ENCODE peak calls at places on chromosomes 11 and 22, in eight cellular contexts. N is foreskin fibroblast, O is right atrium auricular region, I is body of pancreas, P is esophagus squamous epithelium, E is HFFc6, U is transverse colon, J is GM06990. D is an unnamed sample.

GRCh38 chr11:112346586-112346985 is 85.9 kb upstream of the PLET1 start:
- DNase-seq in U (no peak), P (no peak), J (no peak), E (no peak), N (no peak), O (no peak), I (no peak), D (no peak)

GRCh38 chr22:41480397-41480735 is 11.4 kb downstream of the ACO2 start:
- DNase-seq in O (no peak), U (no peak), I (no peak), P (no peak), E (peak), J (no peak), N (peak), D (no peak)

GRCh38 chr11:28793282-28793738 is 685.1 kb downstream of the METTL15 start:
- DNase-seq in E (no peak), U (no peak), O (no peak), J (no peak), P (no peak), I (no peak), N (no peak), D (no peak)

GRCh38 chr11:134612416-134613030 is 200.5 kb upstream of the B3GAT1 start:
- DNase-seq in J (no peak), P (no peak), O (peak), E (no peak), N (no peak), I (no peak), U (no peak), D (no peak)

GRCh38 chr11:88206746-88207145 is 31.5 kb upstream of the RAB38 start:
- DNase-seq in P (no peak), J (no peak), O (no peak), U (no peak), E (no peak), I (no peak), N (peak), D (no peak)

GRCh38 chr11:61273151-61274078 is 21.7 kb downstream of the VWCE start:
- DNase-seq in U (peak), P (no peak), E (no peak), J (no peak), I (no peak), N (no peak), O (no peak), D (no peak)

GRCh38 chr11:134164490-134165370 is 59.0 kb downstream of the NCAPD3 start:
- DNase-seq in J (no peak), O (no peak), E (no peak), N (no peak), U (no peak), P (no peak), I (no peak), D (no peak)

GRCh38 chr22:39896313-39896996 is 2.9 kb upstream of the ENTHD1 start:
- DNase-seq in P (no peak), I (no peak), E (no peak), N (no peak), U (no peak), O (no peak), J (no peak), D (no peak)

GRCh38 chr11:72039108-72039850 is 40.6 kb downstream of the IL18BP start:
- DNase-seq in J (no peak), I (peak), P (no peak), N (peak), O (no peak), U (peak), E (peak), D (no peak)

GRCh38 chr22:43001271-43002197 is 13.4 kb downstream of the PACSIN2 start:
- DNase-seq in E (no peak), N (peak), O (no peak), P (no peak), I (no peak), J (peak), U (no peak), D (no peak)

GRCh38 chr22:36998620-36999351 is 20.5 kb downstream of the TST start:
- DNase-seq in E (peak), U (peak), J (no peak), P (no peak), O (no peak), I (no peak), N (peak), D (no peak)

GRCh38 chr11:2752204-2752772 is 52.5 kb upstream of the KCNQ1OT1 start:
- DNase-seq in O (no peak), I (no peak), P (no peak), U (peak), N (peak), E (no peak), J (no peak), D (no peak)

GRCh38 chr11:117528061-117528780 is 200.6 kb downstream of the CEP164 start:
- DNase-seq in J (no peak), N (no peak), O (no peak), I (no peak), U (no peak), P (no peak), E (no peak), D (no peak)

GRCh38 chr11:126138636-126139540 is 72.6 kb downstream of the RPUSD4 start:
- DNase-seq in U (no peak), J (no peak), N (no peak), I (no peak), P (no peak), O (no peak), E (no peak), D (no peak)

GRCh38 chr22:45290410-45290936 is 5.7 kb downstream of the UPK3A start:
- DNase-seq in P (no peak), J (no peak), O (no peak), U (peak), I (no peak), N (peak), E (no peak), D (no peak)

GRCh38 chr11:70460959-70461358 is 62.6 kb downstream of the CTTN start:
- DNase-seq in N (no peak), O (no peak), E (no peak), J (no peak), U (no peak), I (no peak), P (no peak), D (no peak)

GRCh38 chr11:70455354-70455753 is 57.0 kb downstream of the CTTN start:
- DNase-seq in U (no peak), N (no peak), J (no peak), E (no peak), I (no peak), P (no peak), O (no peak), D (no peak)

GRCh38 chr11:70460111-70460510 is 61.8 kb downstream of the CTTN start:
- DNase-seq in O (no peak), I (no peak), N (no peak), U (no peak), P (no peak), E (no peak), J (no peak), D (no peak)

GRCh38 chr11:70454197-70454767 is 56.0 kb downstream of the CTTN start:
- DNase-seq in N (no peak), U (no peak), O (no peak), P (no peak), E (no peak), I (no peak), J (peak), D (no peak)

GRCh38 chr11:70456921-70457532 is 58.7 kb downstream of the CTTN start:
- DNase-seq in I (no peak), P (no peak), U (no peak), J (no peak), O (no peak), N (peak), E (peak), D (no peak)
- TF ChIP-seq CTCF in I (no peak), P (no peak), U (no peak), J (no peak), O (no peak), N (no peak), E (no peak), D (no peak)

DNA sequence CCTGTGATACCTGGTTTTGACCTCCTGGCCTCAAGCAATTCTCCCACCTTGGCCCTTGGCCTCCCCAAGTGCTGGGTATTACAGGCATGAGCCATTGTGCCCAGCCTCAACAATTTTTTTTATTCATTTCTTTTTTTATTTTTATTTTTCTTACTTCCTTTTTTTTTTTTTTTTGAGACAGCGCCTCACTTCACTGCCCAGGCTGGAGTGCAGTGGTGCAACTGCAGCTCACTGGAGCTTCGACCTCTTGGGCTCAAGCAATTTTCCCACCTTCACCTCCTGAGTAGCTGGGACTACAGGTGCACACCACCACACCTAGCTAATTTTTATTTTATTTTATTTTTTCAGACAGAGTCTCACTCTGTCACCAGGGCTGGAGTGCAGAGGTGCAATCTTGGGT is 25.5 kb upstream of the CECR2 start:
- DNase-seq in P (no peak), O (no peak), U (no peak), N (no peak), I (no peak), J (no peak), E (no peak), D (no peak)
- TF ChIP-seq CTCF in P (no peak), O (no peak), U (no peak), N (no peak), I (no peak), J (peak), E (peak), D (no peak)

DNA sequence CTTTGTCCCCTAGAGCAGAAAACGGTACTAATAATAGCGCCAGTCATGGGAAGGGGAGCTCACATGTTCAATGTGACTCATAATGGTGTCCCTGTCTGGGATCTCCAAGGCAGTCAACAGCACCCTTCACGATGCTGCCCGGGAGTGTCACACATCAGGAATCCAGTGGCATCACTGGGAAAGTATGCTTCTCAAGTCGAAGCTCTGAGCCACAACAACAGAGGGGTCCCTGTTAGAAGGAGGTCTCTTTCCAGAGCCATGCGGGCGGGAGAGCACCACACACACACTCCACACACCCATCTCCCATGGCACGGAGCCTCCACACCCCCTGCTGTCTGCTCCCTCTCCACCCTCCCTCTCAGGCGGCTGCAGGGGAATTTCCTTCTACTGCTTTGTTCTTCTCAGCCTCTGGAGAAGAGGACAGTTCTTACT is 119.7 kb downstream of the ETS1 start:
- DNase-seq in N (peak), J (no peak), I (no peak), P (no peak), U (no peak), E (peak), O (peak), D (no peak)
- TF ChIP-seq CTCF in N (peak), J (peak), I (no peak), P (no peak), U (no peak), E (peak), O (no peak), D (no peak)

GRCh38 chr11:16632295-16633200 is 105.9 kb upstream of the C11orf58 start:
- DNase-seq in N (no peak), I (no peak), P (no peak), O (no peak), J (no peak), E (peak), U (no peak), D (no peak)
- TF ChIP-seq CTCF in N (peak), I (no peak), P (peak), O (no peak), J (peak), E (peak), U (no peak), D (peak)

GRCh38 chr22:46367707-46368191 is 32.2 kb downstream of the TRMU start:
- DNase-seq in U (peak), P (no peak), J (peak), I (peak), O (no peak), N (peak), E (peak), D (peak)
- TF ChIP-seq CTCF in U (peak), P (peak), J (peak), I (peak), O (peak), N (peak), E (peak), D (peak)

GRCh38 chr11:118657238-118657637 is 22.2 kb downstream of the TREH start:
- DNase-seq in E (no peak), J (no peak), I (no peak), P (no peak), U (no peak), N (peak), O (no peak), D (no peak)
- TF ChIP-seq CTCF in E (no peak), J (no peak), I (no peak), P (no peak), U (no peak), N (no peak), O (no peak), D (no peak)

DNA sequence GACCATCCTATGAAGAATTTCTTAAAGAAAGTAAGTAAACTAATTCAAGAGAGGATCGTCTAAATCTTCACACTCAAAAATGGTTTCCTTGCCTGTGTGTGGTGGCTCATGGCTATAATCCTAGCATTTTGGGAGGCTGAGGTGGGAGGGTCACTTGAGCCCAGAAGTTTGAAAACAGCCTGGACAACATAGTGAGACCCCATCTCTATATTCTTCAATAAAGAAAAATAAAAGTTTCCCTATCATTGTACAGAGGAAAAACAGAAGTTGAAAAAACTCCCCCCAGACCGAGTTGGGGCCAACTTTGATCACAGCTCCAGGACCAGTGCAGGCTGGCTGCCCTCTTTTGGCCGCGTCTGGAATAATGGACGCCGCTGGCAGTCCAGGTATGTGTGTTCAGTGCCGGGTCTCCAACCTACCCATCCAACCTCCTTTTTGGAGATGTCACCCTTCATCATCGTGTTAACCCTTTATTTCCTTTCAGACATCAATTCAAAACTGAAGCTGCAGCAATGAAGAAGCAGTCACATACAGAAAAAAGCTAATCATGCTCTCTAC is 3.0 kb downstream of the RPS25 start:
- DNase-seq in P (no peak), O (no peak), I (no peak), U (no peak), N (no peak), E (no peak), J (no peak), D (no peak)
- TF ChIP-seq CTCF in P (no peak), O (no peak), I (no peak), U (no peak), N (no peak), E (peak), J (no peak), D (no peak)